ENCODE peak calls at places on chromosomes 3 and 15, in six cellular contexts. D, Q, X, A, C and P are unnamed samples.

GRCh38 chr3:51539291-51539891 is 872 bp downstream of the RAD54L2 start:
- DNase-seq in D (no peak), Q (peak), X (no peak), A (peak), C (peak), P (peak)

GRCh38 chr15:80177151-80177550 is 24.4 kb downstream of the FAH start:
- DNase-seq in D (no peak), Q (no peak), X (no peak), A (no peak), C (no peak), P (no peak)

GRCh38 chr3:177451940-177452484 is 254.7 kb upstream of the TBL1XR1 start:
- DNase-seq in D (no peak), Q (no peak), X (no peak), A (no peak), C (no peak), P (no peak)

GRCh38 chr3:83500422-83500821 is 1458.4 kb upstream of the CADM2 start:
- DNase-seq in D (no peak), Q (peak), X (no peak), A (no peak), C (no peak), P (no peak)

GRCh38 chr3:43061101-43061895 is 44.6 kb downstream of the POMGNT2 start:
- DNase-seq in D (no peak), Q (no peak), X (no peak), A (no peak), C (no peak), P (no peak)

GRCh38 chr3:10522646-10523303 is 17.4 kb upstream of the ATP2B2 start:
- DNase-seq in D (no peak), Q (no peak), X (no peak), A (no peak), C (no peak), P (no peak)

GRCh38 chr3:43231276-43232000 is 54.9 kb upstream of the SNRK start:
- DNase-seq in D (no peak), Q (peak), X (no peak), A (no peak), C (no peak), P (no peak)

GRCh38 chr3:152460936-152461335 is 192.2 kb downstream of the MBNL1 start:
- DNase-seq in D (no peak), Q (peak), X (no peak), A (peak), C (no peak), P (no peak)

GRCh38 chr15:60421544-60421943 is 23.8 kb upstream of the ANXA2 start:
- DNase-seq in D (no peak), Q (no peak), X (no peak), A (no peak), C (no peak), P (no peak)

GRCh38 chr3:100531093-100531492 is 38.7 kb downstream of the TMEM45A start:
- DNase-seq in D (no peak), Q (no peak), X (no peak), A (no peak), C (no peak), P (no peak)

GRCh38 chr3:167762296-167762695 is 26.8 kb downstream of the SERPINI1 start:
- DNase-seq in D (no peak), Q (no peak), X (no peak), A (no peak), C (no peak), P (no peak)

GRCh38 chr3:46736006-46736872 is 18.6 kb upstream of the PRSS50 start:
- DNase-seq in D (no peak), Q (no peak), X (no peak), A (no peak), C (no peak), P (no peak)

GRCh38 chr3:32280262-32280910 is 41.9 kb downstream of the CMTM8 start:
- DNase-seq in D (no peak), Q (no peak), X (no peak), A (no peak), C (no peak), P (no peak)

GRCh38 chr3:42376397-42376798 is 34.0 kb downstream of the LYZL4 start:
- DNase-seq in D (peak), Q (peak), X (no peak), A (no peak), C (no peak), P (no peak)

GRCh38 chr15:74783072-74783807 is 1.4 kb downstream of the CSK start:
- DNase-seq in D (peak), Q (no peak), X (no peak), A (peak), C (no peak), P (no peak)

GRCh38 chr3:59237121-59237520 is 187.3 kb upstream of the CFAP20DC start:
- DNase-seq in D (no peak), Q (no peak), X (no peak), A (no peak), C (no peak), P (no peak)

GRCh38 chr3:54819926-54820325 is 107.9 kb downstream of the LRTM1 start:
- DNase-seq in D (no peak), Q (no peak), X (no peak), A (no peak), C (no peak), P (no peak)

GRCh38 chr15:86915811-86916331 is 836.2 kb downstream of the AGBL1 start:
- DNase-seq in D (no peak), Q (peak), X (no peak), A (no peak), C (no peak), P (peak)

GRCh38 chr3:130728037-130728436 is 18.6 kb downstream of the PIK3R4 start:
- DNase-seq in D (no peak), Q (no peak), X (no peak), A (no peak), C (no peak), P (no peak)

GRCh38 chr15:77631790-77632551 is 741 bp downstream of the LINGO1 start:
- DNase-seq in D (no peak), Q (no peak), X (no peak), A (no peak), C (no peak), P (no peak)

GRCh38 chr3:189842681-189843602 is 211.8 kb downstream of the TP63 start:
- DNase-seq in D (peak), Q (no peak), X (no peak), A (peak), C (no peak), P (no peak)

GRCh38 chr15:79676621-79677020 is 220.2 kb downstream of the MTHFS start:
- DNase-seq in D (no peak), Q (no peak), X (no peak), A (no peak), C (no peak), P (no peak)

GRCh38 chr3:152445227-152445626 is 176.5 kb downstream of the MBNL1 start:
- DNase-seq in D (no peak), Q (no peak), X (no peak), A (no peak), C (no peak), P (no peak)

GRCh38 chr3:186596568-186597287 is 16.1 kb upstream of the AHSG start:
- DNase-seq in D (no peak), Q (no peak), X (no peak), A (no peak), C (no peak), P (no peak)

GRCh38 chr3:45852828-45853227 is 10.9 kb upstream of the LZTFL1 start:
- DNase-seq in D (no peak), Q (no peak), X (no peak), A (no peak), C (no peak), P (peak)

GRCh38 chr15:80186597-80186996 is 33.8 kb downstream of the FAH start:
- DNase-seq in D (no peak), Q (no peak), X (no peak), A (no peak), C (no peak), P (no peak)

GRCh38 chr3:155244206-155244605 is 49.3 kb downstream of the STRIT1 start:
- DNase-seq in D (no peak), Q (no peak), X (no peak), A (no peak), C (no peak), P (no peak)

GRCh38 chr15:91469627-91470567 is 369.8 kb downstream of the SV2B start:
- DNase-seq in D (no peak), Q (no peak), X (no peak), A (peak), C (no peak), P (no peak)

GRCh38 chr3:185399629-185400339 is 36.8 kb downstream of the MAP3K13 start:
- DNase-seq in D (no peak), Q (no peak), X (no peak), A (no peak), C (no peak), P (no peak)

GRCh38 chr3:179069762-179070390 is 1.7 kb downstream of the ZMAT3 start:
- DNase-seq in D (no peak), Q (no peak), X (no peak), A (no peak), C (no peak), P (no peak)

GRCh38 chr3:179068779-179069530 is 2.7 kb downstream of the ZMAT3 start:
- DNase-seq in D (no peak), Q (no peak), X (no peak), A (peak), C (peak), P (no peak)

GRCh38 chr3:179071161-179071568 is 444 bp downstream of the ZMAT3 start:
- DNase-seq in D (no peak), Q (no peak), X (no peak), A (peak), C (peak), P (peak)

GRCh38 chr3:179073816-179074215 is 2.2 kb upstream of the ZMAT3 start:
- DNase-seq in D (no peak), Q (no peak), X (no peak), A (no peak), C (no peak), P (no peak)

GRCh38 chr3:179071569-179072397 is at the start of gene ZMAT3:
- DNase-seq in D (peak), Q (peak), X (peak), A (peak), C (peak), P (peak)
- TF ChIP-seq CTCF in D (no peak), Q (no peak), X (no peak), A (no peak), C (no peak), P (no peak)

GRCh38 chr15:52567886-52568568 is 803 bp downstream of the ARPP19 start:
- DNase-seq in D (peak), Q (no peak), X (no peak), A (peak), C (peak), P (no peak)
- TF ChIP-seq CTCF in D (no peak), Q (no peak), X (no peak), A (no peak), C (no peak), P (no peak)

GRCh38 chr3:66572090-66572632 is 71.3 kb upstream of the LRIG1 start:
- DNase-seq in D (no peak), Q (no peak), X (no peak), A (no peak), C (no peak), P (no peak)

GRCh38 chr3:66574091-66574490 is 73.3 kb upstream of the LRIG1 start:
- DNase-seq in D (no peak), Q (no peak), X (no peak), A (no peak), C (no peak), P (no peak)

GRCh38 chr3:66577804-66578203 is 77.0 kb upstream of the LRIG1 start:
- DNase-seq in D (no peak), Q (no peak), X (no peak), A (no peak), C (no peak), P (no peak)

GRCh38 chr3:66572938-66573710 is 72.3 kb upstream of the LRIG1 start:
- DNase-seq in D (no peak), Q (no peak), X (no peak), A (no peak), C (no peak), P (no peak)
- TF ChIP-seq CTCF in D (peak), Q (peak), X (no peak), A (no peak), C (peak), P (peak)

GRCh38 chr3:40714771-40715170 is 190.0 kb downstream of the ZNF621 start:
- DNase-seq in D (no peak), Q (no peak), X (no peak), A (no peak), C (no peak), P (no peak)

GRCh38 chr3:40713795-40714194 is 189.0 kb downstream of the ZNF621 start:
- DNase-seq in D (no peak), Q (no peak), X (no peak), A (no peak), C (no peak), P (no peak)

GRCh38 chr3:40717471-40717870 is 192.7 kb downstream of the ZNF621 start:
- DNase-seq in D (no peak), Q (no peak), X (no peak), A (no peak), C (no peak), P (no peak)

GRCh38 chr3:40718209-40718608 is 193.4 kb downstream of the ZNF621 start:
- DNase-seq in D (no peak), Q (no peak), X (no peak), A (no peak), C (no peak), P (no peak)

GRCh38 chr3:40713306-40713705 is 188.5 kb downstream of the ZNF621 start:
- DNase-seq in D (no peak), Q (no peak), X (no peak), A (no peak), C (no peak), P (no peak)
- TF ChIP-seq CTCF in D (no peak), Q (no peak), X (no peak), A (no peak), C (no peak), P (no peak)